ENCODE peak calls at places on chromosome 2, in six cellular contexts. One of them, this sample, is unnamed.

GRCh38 chr2:134441153-134441863 is 187.4 kb downstream of the MGAT5 start:
- DNase-seq in mesenchymal stem cell: peak
- DNase-seq in H1: no peak
- DNase-seq in neuronal stem cell: no peak
- DNase-seq in mesendoderm: no peak
- DNase-seq in H9: no peak
- DNase-seq in this sample: no peak

GRCh38 chr2:172334988-172335387 is 92.4 kb upstream of the ITGA6 start:
- DNase-seq in H1: no peak
- DNase-seq in mesenchymal stem cell: no peak
- DNase-seq in mesendoderm: peak
- DNase-seq in H9: peak
- DNase-seq in neuronal stem cell: no peak
- DNase-seq in this sample: no peak

GRCh38 chr2:64955467-64955866 is 33.7 kb upstream of the SLC1A4 start:
- DNase-seq in H9: no peak
- DNase-seq in H1: no peak
- DNase-seq in mesenchymal stem cell: no peak
- DNase-seq in mesendoderm: no peak
- DNase-seq in neuronal stem cell: no peak
- DNase-seq in this sample: no peak

GRCh38 chr2:68918497-68918896 is 34.2 kb downstream of the GKN2 start:
- DNase-seq in mesenchymal stem cell: no peak
- DNase-seq in H9: no peak
- DNase-seq in neuronal stem cell: no peak
- DNase-seq in H1: no peak
- DNase-seq in mesendoderm: peak
- DNase-seq in this sample: no peak

GRCh38 chr2:67050621-67051020 is 346.5 kb upstream of the ETAA1 start:
- DNase-seq in neuronal stem cell: no peak
- DNase-seq in mesenchymal stem cell: peak
- DNase-seq in mesendoderm: no peak
- DNase-seq in H9: no peak
- DNase-seq in H1: no peak
- DNase-seq in this sample: peak

GRCh38 chr2:233798335-233799086 is 20.4 kb downstream of the MROH2A start:
- DNase-seq in H1: no peak
- DNase-seq in mesenchymal stem cell: no peak
- DNase-seq in neuronal stem cell: no peak
- DNase-seq in H9: no peak
- DNase-seq in mesendoderm: no peak
- DNase-seq in this sample: no peak

GRCh38 chr2:121046335-121046734 is 238.7 kb downstream of the TFCP2L1 start:
- DNase-seq in neuronal stem cell: no peak
- DNase-seq in mesenchymal stem cell: no peak
- DNase-seq in H9: no peak
- DNase-seq in H1: no peak
- DNase-seq in mesendoderm: no peak
- DNase-seq in this sample: no peak

GRCh38 chr2:69241664-69242063 is 145.4 kb downstream of the GFPT1 start:
- DNase-seq in neuronal stem cell: no peak
- DNase-seq in H1: no peak
- DNase-seq in mesenchymal stem cell: no peak
- DNase-seq in H9: no peak
- DNase-seq in mesendoderm: no peak
- DNase-seq in this sample: no peak

GRCh38 chr2:10266133-10266620 is 36.5 kb upstream of the HPCAL1 start:
- DNase-seq in H1: no peak
- DNase-seq in H9: no peak
- DNase-seq in mesenchymal stem cell: no peak
- DNase-seq in neuronal stem cell: no peak
- DNase-seq in mesendoderm: no peak
- DNase-seq in this sample: peak

GRCh38 chr2:46977266-46977665 is 61.7 kb upstream of the MCFD2 start:
- DNase-seq in mesendoderm: no peak
- DNase-seq in mesenchymal stem cell: no peak
- DNase-seq in neuronal stem cell: no peak
- DNase-seq in H1: no peak
- DNase-seq in H9: no peak
- DNase-seq in this sample: no peak

GRCh38 chr2:161250864-161251436 is 57.3 kb upstream of the PSMD14 start:
- DNase-seq in mesendoderm: peak
- DNase-seq in H1: no peak
- DNase-seq in H9: peak
- DNase-seq in neuronal stem cell: no peak
- DNase-seq in mesenchymal stem cell: peak
- DNase-seq in this sample: peak

GRCh38 chr2:186365406-186365805 is 120.7 kb upstream of the ZC3H15 start:
- DNase-seq in mesendoderm: peak
- DNase-seq in mesenchymal stem cell: no peak
- DNase-seq in H1: no peak
- DNase-seq in H9: no peak
- DNase-seq in neuronal stem cell: no peak
- DNase-seq in this sample: no peak

GRCh38 chr2:113124181-113124961 is 3.0 kb upstream of the IL1RN start:
- DNase-seq in H9: no peak
- DNase-seq in H1: no peak
- DNase-seq in mesenchymal stem cell: peak
- DNase-seq in neuronal stem cell: no peak
- DNase-seq in mesendoderm: no peak
- DNase-seq in this sample: peak

GRCh38 chr2:120344214-120344990 is 1.5 kb upstream of the INHBB start:
- DNase-seq in mesendoderm: no peak
- DNase-seq in H9: peak
- DNase-seq in mesenchymal stem cell: no peak
- DNase-seq in H1: no peak
- DNase-seq in neuronal stem cell: no peak
- DNase-seq in this sample: no peak

GRCh38 chr2:3456125-3456524 is 63.2 kb downstream of the ADI1 start:
- DNase-seq in H9: no peak
- DNase-seq in mesendoderm: no peak
- DNase-seq in H1: no peak
- DNase-seq in neuronal stem cell: no peak
- DNase-seq in mesenchymal stem cell: no peak
- DNase-seq in this sample: no peak

GRCh38 chr2:225337183-225337582 is 62.3 kb upstream of the NYAP2 start:
- DNase-seq in H1: no peak
- DNase-seq in H9: no peak
- DNase-seq in neuronal stem cell: peak
- DNase-seq in mesendoderm: peak
- DNase-seq in mesenchymal stem cell: peak
- DNase-seq in this sample: peak

GRCh38 chr2:9247786-9248185 is 41.2 kb downstream of the ASAP2 start:
- DNase-seq in H1: no peak
- DNase-seq in mesendoderm: no peak
- DNase-seq in neuronal stem cell: no peak
- DNase-seq in H9: no peak
- DNase-seq in mesenchymal stem cell: peak
- DNase-seq in this sample: no peak

GRCh38 chr2:49248506-49248905 is 94.2 kb upstream of the FSHR start:
- DNase-seq in neuronal stem cell: no peak
- DNase-seq in mesendoderm: peak
- DNase-seq in H9: no peak
- DNase-seq in H1: no peak
- DNase-seq in mesenchymal stem cell: peak
- DNase-seq in this sample: peak

GRCh38 chr2:204825054-204825453 is 279.8 kb downstream of the PARD3B start:
- DNase-seq in mesendoderm: peak
- DNase-seq in mesenchymal stem cell: peak
- DNase-seq in neuronal stem cell: no peak
- DNase-seq in H1: no peak
- DNase-seq in H9: no peak
- DNase-seq in this sample: peak

GRCh38 chr2:96353032-96353561 is 17.5 kb downstream of the NCAPH start:
- DNase-seq in mesenchymal stem cell: no peak
- DNase-seq in H9: no peak
- DNase-seq in H1: no peak
- DNase-seq in neuronal stem cell: no peak
- DNase-seq in mesendoderm: no peak
- DNase-seq in this sample: no peak

GRCh38 chr2:378364-378763 is 90.5 kb upstream of the ALKAL2 start:
- DNase-seq in H1: no peak
- DNase-seq in neuronal stem cell: no peak
- DNase-seq in mesendoderm: no peak
- DNase-seq in mesenchymal stem cell: no peak
- DNase-seq in H9: no peak
- DNase-seq in this sample: no peak

GRCh38 chr2:222572761-222573174 is 83.1 kb downstream of the FARSB start:
- DNase-seq in neuronal stem cell: no peak
- DNase-seq in mesendoderm: no peak
- DNase-seq in H9: no peak
- DNase-seq in mesenchymal stem cell: peak
- DNase-seq in H1: no peak
- DNase-seq in this sample: peak

DNA sequence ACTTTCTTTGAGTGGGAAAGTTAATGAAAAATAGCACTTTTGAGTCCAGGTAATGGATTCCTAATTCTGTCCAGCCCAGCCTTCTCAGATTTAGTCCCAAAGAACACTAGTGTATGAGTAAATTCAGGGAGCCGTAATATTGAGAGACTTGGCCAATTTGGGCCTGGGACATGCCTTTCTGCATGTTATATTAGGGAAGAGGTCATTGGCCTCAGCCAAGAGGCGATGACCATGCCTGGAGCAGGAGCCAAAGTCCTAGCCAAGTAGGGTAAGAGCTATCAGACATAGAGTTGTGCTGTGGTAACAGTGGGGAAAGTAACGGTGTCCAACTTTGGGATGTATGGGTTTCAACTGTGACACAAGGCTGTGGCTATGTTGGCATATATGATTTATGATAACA is 336.5 kb upstream of the ZNF804A start:
- DNase-seq in H1: no peak
- DNase-seq in H9: no peak
- DNase-seq in neuronal stem cell: no peak
- DNase-seq in mesendoderm: no peak
- DNase-seq in mesenchymal stem cell: no peak
- DNase-seq in this sample: no peak
- H2BK15ac ChIP-seq in H1: no peak
- H2BK15ac ChIP-seq in H9: no peak
- H2BK15ac ChIP-seq in neuronal stem cell: no peak
- H2BK15ac ChIP-seq in mesendoderm: no peak
- H2BK15ac ChIP-seq in mesenchymal stem cell: no peak
- H2BK15ac ChIP-seq in this sample: no peak

GRCh38 chr2:15884790-15885189 is 55.6 kb upstream of the MYCN start:
- DNase-seq in neuronal stem cell: no peak
- DNase-seq in mesenchymal stem cell: no peak
- DNase-seq in H1: no peak
- DNase-seq in mesendoderm: no peak
- DNase-seq in H9: no peak
- DNase-seq in this sample: no peak

GRCh38 chr2:15880226-15881119 is 59.9 kb upstream of the MYCN start:
- DNase-seq in neuronal stem cell: no peak
- DNase-seq in mesenchymal stem cell: no peak
- DNase-seq in H1: no peak
- DNase-seq in H9: no peak
- DNase-seq in mesendoderm: no peak
- DNase-seq in this sample: no peak

GRCh38 chr2:15882761-15883497 is 57.4 kb upstream of the MYCN start:
- DNase-seq in mesendoderm: no peak
- DNase-seq in mesenchymal stem cell: no peak
- DNase-seq in H1: no peak
- DNase-seq in neuronal stem cell: no peak
- DNase-seq in H9: no peak
- DNase-seq in this sample: no peak

GRCh38 chr2:15883684-15884083 is 56.7 kb upstream of the MYCN start:
- DNase-seq in H9: no peak
- DNase-seq in mesendoderm: no peak
- DNase-seq in neuronal stem cell: no peak
- DNase-seq in H1: no peak
- DNase-seq in mesenchymal stem cell: no peak
- DNase-seq in this sample: no peak

GRCh38 chr2:15881120-15881433 is 59.3 kb upstream of the MYCN start:
- DNase-seq in H1: no peak
- DNase-seq in mesenchymal stem cell: no peak
- DNase-seq in neuronal stem cell: no peak
- DNase-seq in mesendoderm: no peak
- DNase-seq in H9: no peak
- DNase-seq in this sample: no peak
- H2BK15ac ChIP-seq in H1: no peak
- H2BK15ac ChIP-seq in mesenchymal stem cell: no peak
- H2BK15ac ChIP-seq in neuronal stem cell: no peak
- H2BK15ac ChIP-seq in mesendoderm: no peak
- H2BK15ac ChIP-seq in H9: no peak
- H2BK15ac ChIP-seq in this sample: no peak

GRCh38 chr2:180987146-180987545 is 6.7 kb downstream of the UBE2E3 start:
- DNase-seq in mesenchymal stem cell: no peak
- DNase-seq in neuronal stem cell: no peak
- DNase-seq in H1: no peak
- DNase-seq in H9: no peak
- DNase-seq in mesendoderm: no peak
- DNase-seq in this sample: no peak

GRCh38 chr2:180990337-180990736 is 9.9 kb downstream of the UBE2E3 start:
- DNase-seq in H1: no peak
- DNase-seq in neuronal stem cell: no peak
- DNase-seq in mesendoderm: no peak
- DNase-seq in mesenchymal stem cell: no peak
- DNase-seq in H9: no peak
- DNase-seq in this sample: no peak

GRCh38 chr2:180980943-180981898 is 816 bp downstream of the UBE2E3 start:
- DNase-seq in H9: no peak
- DNase-seq in H1: no peak
- DNase-seq in mesendoderm: no peak
- DNase-seq in mesenchymal stem cell: peak
- DNase-seq in neuronal stem cell: peak
- DNase-seq in this sample: peak

GRCh38 chr2:180983468-180984388 is 3.3 kb downstream of the UBE2E3 start:
- DNase-seq in H9: no peak
- DNase-seq in mesendoderm: peak
- DNase-seq in mesenchymal stem cell: peak
- DNase-seq in neuronal stem cell: peak
- DNase-seq in H1: no peak
- DNase-seq in this sample: peak

DNA sequence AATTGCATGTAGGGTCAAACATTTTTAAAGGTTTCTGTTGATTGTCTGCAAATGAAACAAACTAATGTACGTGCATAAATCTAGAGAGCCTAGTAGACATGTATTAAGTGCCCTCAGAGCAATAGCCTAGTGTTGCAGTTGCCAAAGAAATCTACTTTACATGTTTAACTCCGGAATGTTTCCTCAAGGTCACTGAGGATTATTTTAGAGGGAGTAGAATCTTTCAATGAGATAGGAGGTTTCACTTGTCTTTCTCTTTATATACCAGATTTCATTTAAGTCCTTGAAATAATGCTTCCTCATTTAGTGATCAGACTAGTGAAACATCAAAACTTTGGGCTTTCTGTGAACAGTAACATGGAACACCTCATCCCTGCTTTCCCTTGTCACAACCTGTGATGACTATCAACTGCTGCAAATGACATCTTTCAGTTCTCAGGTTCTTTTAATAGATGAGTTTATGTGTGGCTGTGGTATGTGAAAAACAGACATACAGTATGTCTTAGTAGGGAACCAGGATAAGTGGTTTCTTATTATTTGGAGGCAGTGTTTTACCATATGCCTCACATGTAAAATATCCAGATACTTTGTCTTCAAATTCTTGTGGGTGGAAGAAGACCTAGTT is 5.5 kb downstream of the UBE2E3 start:
- DNase-seq in neuronal stem cell: no peak
- DNase-seq in H9: no peak
- DNase-seq in mesenchymal stem cell: no peak
- DNase-seq in mesendoderm: no peak
- DNase-seq in H1: no peak
- DNase-seq in this sample: no peak
- H2BK15ac ChIP-seq in neuronal stem cell: no peak
- H2BK15ac ChIP-seq in H9: no peak
- H2BK15ac ChIP-seq in mesenchymal stem cell: no peak
- H2BK15ac ChIP-seq in mesendoderm: no peak
- H2BK15ac ChIP-seq in H1: no peak
- H2BK15ac ChIP-seq in this sample: no peak

GRCh38 chr2:154507186-154507585 is 191.3 kb upstream of the KCNJ3 start:
- DNase-seq in mesendoderm: peak
- DNase-seq in H1: no peak
- DNase-seq in mesenchymal stem cell: no peak
- DNase-seq in neuronal stem cell: no peak
- DNase-seq in H9: no peak
- DNase-seq in this sample: no peak
- H2BK15ac ChIP-seq in mesendoderm: no peak
- H2BK15ac ChIP-seq in H1: no peak
- H2BK15ac ChIP-seq in mesenchymal stem cell: no peak
- H2BK15ac ChIP-seq in neuronal stem cell: no peak
- H2BK15ac ChIP-seq in H9: no peak
- H2BK15ac ChIP-seq in this sample: no peak